ENCODE peak calls at places on chromosomes 12 and 14, in four cellular contexts. One of them, this sample, is unnamed.

GRCh38 chr12:131105736-131106356 is 152.1 kb downstream of the ADGRD1 start:
- DNase-seq in AG20443: no peak
- DNase-seq in astrocyte of the spinal cord: no peak
- DNase-seq in nucleus accumbens: peak
- DNase-seq in this sample: peak

GRCh38 chr14:35046751-35047536 is 872 bp downstream of the FAM177A1 start:
- DNase-seq in nucleus accumbens: no peak
- DNase-seq in astrocyte of the spinal cord: peak
- DNase-seq in AG20443: no peak
- DNase-seq in this sample: no peak

GRCh38 chr14:59427653-59428578 is 37.3 kb downstream of the GPR135 start:
- DNase-seq in AG20443: peak
- DNase-seq in nucleus accumbens: no peak
- DNase-seq in astrocyte of the spinal cord: no peak
- DNase-seq in this sample: no peak

GRCh38 chr12:70045036-70045435 is 198.2 kb upstream of the CNOT2 start:
- DNase-seq in astrocyte of the spinal cord: peak
- DNase-seq in nucleus accumbens: no peak
- DNase-seq in AG20443: no peak
- DNase-seq in this sample: no peak

GRCh38 chr14:74867673-74868072 is 8.3 kb downstream of the PROX2 start:
- DNase-seq in nucleus accumbens: peak
- DNase-seq in AG20443: peak
- DNase-seq in astrocyte of the spinal cord: peak
- DNase-seq in this sample: peak

GRCh38 chr12:122966743-122967058 is 438 bp upstream of the ABCB9 start:
- DNase-seq in AG20443: no peak
- DNase-seq in astrocyte of the spinal cord: no peak
- DNase-seq in nucleus accumbens: no peak
- DNase-seq in this sample: no peak

GRCh38 chr14:96086574-96087077 is 47.5 kb downstream of the C14orf132 start:
- DNase-seq in nucleus accumbens: no peak
- DNase-seq in astrocyte of the spinal cord: peak
- DNase-seq in AG20443: peak
- DNase-seq in this sample: no peak

GRCh38 chr12:97127061-97127460 is 220.0 kb downstream of the NEDD1 start:
- DNase-seq in astrocyte of the spinal cord: no peak
- DNase-seq in nucleus accumbens: no peak
- DNase-seq in AG20443: no peak
- DNase-seq in this sample: no peak

GRCh38 chr14:75934998-75935628 is 46.7 kb downstream of the TGFB3 start:
- DNase-seq in AG20443: no peak
- DNase-seq in nucleus accumbens: no peak
- DNase-seq in astrocyte of the spinal cord: no peak
- DNase-seq in this sample: no peak

GRCh38 chr12:25236190-25236589 is 14.5 kb downstream of the KRAS start:
- DNase-seq in astrocyte of the spinal cord: peak
- DNase-seq in nucleus accumbens: no peak
- DNase-seq in AG20443: peak
- DNase-seq in this sample: no peak

GRCh38 chr14:50544911-50545310 is 12.5 kb upstream of the MAP4K5 start:
- DNase-seq in nucleus accumbens: no peak
- DNase-seq in AG20443: no peak
- DNase-seq in astrocyte of the spinal cord: no peak
- DNase-seq in this sample: no peak

GRCh38 chr12:27573972-27574371 is 50.0 kb downstream of the PPFIBP1 start:
- DNase-seq in astrocyte of the spinal cord: peak
- DNase-seq in AG20443: peak
- DNase-seq in nucleus accumbens: no peak
- DNase-seq in this sample: no peak

GRCh38 chr12:49093746-49094103 is 876 bp downstream of the DHH start:
- DNase-seq in astrocyte of the spinal cord: no peak
- DNase-seq in nucleus accumbens: no peak
- DNase-seq in AG20443: peak
- DNase-seq in this sample: no peak

GRCh38 chr12:59388694-59389093 is 207.1 kb upstream of the SLC16A7 start:
- DNase-seq in astrocyte of the spinal cord: no peak
- DNase-seq in AG20443: no peak
- DNase-seq in nucleus accumbens: no peak
- DNase-seq in this sample: no peak

GRCh38 chr12:44357476-44357875 is 518.6 kb downstream of the NELL2 start:
- DNase-seq in nucleus accumbens: no peak
- DNase-seq in astrocyte of the spinal cord: no peak
- DNase-seq in AG20443: no peak
- DNase-seq in this sample: no peak

GRCh38 chr14:59728294-59728693 is 142.3 kb downstream of the RTN1 start:
- DNase-seq in astrocyte of the spinal cord: no peak
- DNase-seq in nucleus accumbens: no peak
- DNase-seq in AG20443: no peak
- DNase-seq in this sample: no peak

GRCh38 chr12:125330645-125331341 is 265.6 kb downstream of the AACS start:
- DNase-seq in astrocyte of the spinal cord: peak
- DNase-seq in nucleus accumbens: peak
- DNase-seq in AG20443: peak
- DNase-seq in this sample: no peak

GRCh38 chr12:42180990-42181611 is 36.4 kb upstream of the GXYLT1 start:
- DNase-seq in astrocyte of the spinal cord: peak
- DNase-seq in AG20443: peak
- DNase-seq in nucleus accumbens: no peak
- DNase-seq in this sample: peak

GRCh38 chr12:58502857-58503256 is 417.4 kb downstream of the LRIG3 start:
- DNase-seq in AG20443: no peak
- DNase-seq in astrocyte of the spinal cord: peak
- DNase-seq in nucleus accumbens: no peak
- DNase-seq in this sample: no peak

GRCh38 chr12:26227376-26227775 is 32.0 kb downstream of the SSPN start:
- DNase-seq in AG20443: no peak
- DNase-seq in nucleus accumbens: no peak
- DNase-seq in astrocyte of the spinal cord: no peak
- DNase-seq in this sample: no peak

GRCh38 chr12:62772556-62772955 is 162.4 kb downstream of the PPM1H start:
- DNase-seq in AG20443: peak
- DNase-seq in nucleus accumbens: no peak
- DNase-seq in astrocyte of the spinal cord: no peak
- DNase-seq in this sample: no peak

GRCh38 chr14:90398841-90399540 is 2.2 kb downstream of the CALM1 start:
- DNase-seq in AG20443: no peak
- DNase-seq in nucleus accumbens: no peak
- DNase-seq in astrocyte of the spinal cord: no peak
- DNase-seq in this sample: no peak

GRCh38 chr12:22821985-22822384 is 197.0 kb downstream of the ETNK1 start:
- DNase-seq in astrocyte of the spinal cord: peak
- DNase-seq in nucleus accumbens: no peak
- DNase-seq in AG20443: peak
- DNase-seq in this sample: no peak

GRCh38 chr12:64236549-64236948 is 14.5 kb upstream of the KICS2 start:
- DNase-seq in AG20443: peak
- DNase-seq in astrocyte of the spinal cord: peak
- DNase-seq in nucleus accumbens: no peak
- DNase-seq in this sample: no peak

GRCh38 chr12:53561590-53561953 is 54.3 kb upstream of the NPFF start:
- DNase-seq in astrocyte of the spinal cord: peak
- DNase-seq in nucleus accumbens: no peak
- DNase-seq in AG20443: peak
- DNase-seq in this sample: peak

GRCh38 chr14:64465856-64466554 is 706 bp downstream of the AKAP5 start:
- DNase-seq in astrocyte of the spinal cord: peak
- DNase-seq in AG20443: peak
- DNase-seq in nucleus accumbens: peak
- DNase-seq in this sample: no peak

GRCh38 chr12:10363922-10364838 is 25.7 kb downstream of the KLRK1 start:
- DNase-seq in nucleus accumbens: peak
- DNase-seq in astrocyte of the spinal cord: peak
- DNase-seq in AG20443: peak
- DNase-seq in this sample: peak

GRCh38 chr12:13164859-13165577 is 31.5 kb upstream of the EMP1 start:
- DNase-seq in nucleus accumbens: no peak
- DNase-seq in AG20443: no peak
- DNase-seq in astrocyte of the spinal cord: no peak
- DNase-seq in this sample: no peak

GRCh38 chr12:14769462-14769836 is 33.8 kb downstream of the WBP11 start:
- DNase-seq in nucleus accumbens: peak
- DNase-seq in astrocyte of the spinal cord: peak
- DNase-seq in AG20443: peak
- DNase-seq in this sample: no peak

GRCh38 chr14:32913725-32914124 is 25.0 kb upstream of the NPAS3 start:
- DNase-seq in nucleus accumbens: peak
- DNase-seq in astrocyte of the spinal cord: peak
- DNase-seq in AG20443: no peak
- DNase-seq in this sample: no peak

GRCh38 chr12:57619434-57620244 is 8.4 kb downstream of the ARHGEF25 start:
- DNase-seq in AG20443: no peak
- DNase-seq in nucleus accumbens: no peak
- DNase-seq in astrocyte of the spinal cord: no peak
- DNase-seq in this sample: no peak

GRCh38 chr12:26044592-26044991 is 80.2 kb downstream of the BHLHE41 start:
- DNase-seq in AG20443: no peak
- DNase-seq in nucleus accumbens: no peak
- DNase-seq in astrocyte of the spinal cord: no peak
- DNase-seq in this sample: no peak

GRCh38 chr14:94109915-94110250 is 653 bp upstream of the IFI27 start:
- DNase-seq in astrocyte of the spinal cord: no peak
- DNase-seq in AG20443: no peak
- DNase-seq in nucleus accumbens: no peak
- DNase-seq in this sample: no peak

GRCh38 chr14:76687611-76688372 is 73.5 kb upstream of the VASH1 start:
- DNase-seq in nucleus accumbens: no peak
- DNase-seq in astrocyte of the spinal cord: peak
- DNase-seq in AG20443: no peak
- DNase-seq in this sample: no peak

GRCh38 chr12:131773582-131774221 is 54.5 kb upstream of the MMP17 start:
- DNase-seq in nucleus accumbens: no peak
- DNase-seq in astrocyte of the spinal cord: no peak
- DNase-seq in AG20443: no peak
- DNase-seq in this sample: peak

GRCh38 chr12:58887071-58887470 is 33.2 kb downstream of the LRIG3 start:
- DNase-seq in nucleus accumbens: no peak
- DNase-seq in AG20443: no peak
- DNase-seq in astrocyte of the spinal cord: no peak
- DNase-seq in this sample: peak

GRCh38 chr14:101761881-101762529 is 496 bp downstream of the PPP2R5C start:
- DNase-seq in nucleus accumbens: peak
- DNase-seq in AG20443: peak
- DNase-seq in astrocyte of the spinal cord: no peak
- DNase-seq in this sample: no peak

This sample was measured in MV-4-11.